ENCODE peak calls at places on chromosomes 11 and 22, in ten cellular contexts. One of them, this sample, is unnamed.

GRCh38 chr11:65014146-65014960 is at the start of gene ARL2:
- DNase-seq in fibroblast of the aortic adventitia: no peak
- DNase-seq in neural progenitor cell: no peak
- DNase-seq in PC-3: no peak
- DNase-seq in PC-9: no peak
- DNase-seq in fibroblast of mammary gland: peak; percentile 19
- DNase-seq in lower lobe of right lung: no peak
- DNase-seq in left ventricle myocardium inferior: no peak
- DNase-seq in stomach: peak; percentile 36
- DNase-seq in fibroblast of pulmonary artery: peak; percentile 21
- DNase-seq in this sample: no peak

GRCh38 chr11:288328-289144 is at the start of gene PGGHG:
- DNase-seq in lower lobe of right lung: peak; percentile 90
- DNase-seq in fibroblast of the aortic adventitia: no peak
- DNase-seq in PC-3: peak; percentile 41
- DNase-seq in neural progenitor cell: peak; percentile 74
- DNase-seq in fibroblast of mammary gland: no peak
- DNase-seq in fibroblast of pulmonary artery: peak; percentile 33
- DNase-seq in PC-9: no peak
- DNase-seq in stomach: peak; percentile 84
- DNase-seq in left ventricle myocardium inferior: peak; percentile 88
- DNase-seq in this sample: no peak

GRCh38 chr22:37281195-37281594 is 1.1 kb upstream of the CYTH4 start:
- DNase-seq in fibroblast of pulmonary artery: no peak
- DNase-seq in fibroblast of mammary gland: no peak
- DNase-seq in PC-3: no peak
- DNase-seq in left ventricle myocardium inferior: no peak
- DNase-seq in neural progenitor cell: no peak
- DNase-seq in stomach: no peak
- DNase-seq in fibroblast of the aortic adventitia: no peak
- DNase-seq in PC-9: no peak
- DNase-seq in lower lobe of right lung: no peak
- DNase-seq in this sample: no peak

GRCh38 chr11:35362571-35362980 is 56.8 kb downstream of the SLC1A2 start:
- DNase-seq in left ventricle myocardium inferior: no peak
- DNase-seq in stomach: no peak
- DNase-seq in PC-9: peak; percentile 90
- DNase-seq in fibroblast of mammary gland: peak; percentile 57
- DNase-seq in fibroblast of pulmonary artery: no peak
- DNase-seq in fibroblast of the aortic adventitia: peak; percentile 44
- DNase-seq in PC-3: peak; percentile 61
- DNase-seq in lower lobe of right lung: no peak
- DNase-seq in neural progenitor cell: no peak
- DNase-seq in this sample: no peak

GRCh38 chr11:74699615-74700396 is 31.4 kb downstream of the CHRDL2 start:
- DNase-seq in stomach: no peak
- DNase-seq in fibroblast of the aortic adventitia: no peak
- DNase-seq in lower lobe of right lung: no peak
- DNase-seq in neural progenitor cell: no peak
- DNase-seq in fibroblast of pulmonary artery: no peak
- DNase-seq in PC-3: no peak
- DNase-seq in left ventricle myocardium inferior: no peak
- DNase-seq in fibroblast of mammary gland: no peak
- DNase-seq in PC-9: no peak
- DNase-seq in this sample: no peak

GRCh38 chr11:66820381-66820780 is 22.9 kb upstream of the RCE1 start:
- DNase-seq in stomach: no peak
- DNase-seq in lower lobe of right lung: no peak
- DNase-seq in fibroblast of pulmonary artery: no peak
- DNase-seq in fibroblast of the aortic adventitia: no peak
- DNase-seq in neural progenitor cell: peak; percentile 16
- DNase-seq in PC-9: no peak
- DNase-seq in fibroblast of mammary gland: no peak
- DNase-seq in left ventricle myocardium inferior: no peak
- DNase-seq in PC-3: no peak
- DNase-seq in this sample: no peak

GRCh38 chr22:36373258-36373579 is 14.5 kb downstream of the MYH9 start:
- DNase-seq in fibroblast of mammary gland: no peak
- DNase-seq in left ventricle myocardium inferior: peak; percentile 60
- DNase-seq in fibroblast of the aortic adventitia: no peak
- DNase-seq in fibroblast of pulmonary artery: no peak
- DNase-seq in neural progenitor cell: no peak
- DNase-seq in PC-3: peak; percentile 58
- DNase-seq in PC-9: peak; percentile 90
- DNase-seq in lower lobe of right lung: peak; percentile 87
- DNase-seq in stomach: no peak
- DNase-seq in this sample: no peak

GRCh38 chr11:3126207-3126865 is 38.8 kb downstream of the OSBPL5 start:
- DNase-seq in fibroblast of mammary gland: no peak
- DNase-seq in lower lobe of right lung: peak; percentile 65
- DNase-seq in fibroblast of pulmonary artery: no peak
- DNase-seq in neural progenitor cell: no peak
- DNase-seq in fibroblast of the aortic adventitia: no peak
- DNase-seq in stomach: no peak
- DNase-seq in PC-9: no peak
- DNase-seq in left ventricle myocardium inferior: peak; percentile 49
- DNase-seq in PC-3: peak; percentile 90
- DNase-seq in this sample: no peak

GRCh38 chr11:13465909-13466371 is 2.9 kb upstream of the BTBD10 start:
- DNase-seq in neural progenitor cell: no peak
- DNase-seq in PC-3: peak; percentile 64
- DNase-seq in PC-9: peak; percentile 41
- DNase-seq in fibroblast of the aortic adventitia: peak; percentile 64
- DNase-seq in fibroblast of mammary gland: peak; percentile 61
- DNase-seq in fibroblast of pulmonary artery: peak; percentile 71
- DNase-seq in stomach: no peak
- DNase-seq in left ventricle myocardium inferior: no peak
- DNase-seq in lower lobe of right lung: no peak
- DNase-seq in this sample: peak; percentile 52

GRCh38 chr11:34027516-34028406 is 23.8 kb upstream of the CAPRIN1 start:
- DNase-seq in stomach: peak; percentile 66
- DNase-seq in fibroblast of the aortic adventitia: no peak
- DNase-seq in fibroblast of mammary gland: no peak
- DNase-seq in left ventricle myocardium inferior: no peak
- DNase-seq in lower lobe of right lung: no peak
- DNase-seq in fibroblast of pulmonary artery: no peak
- DNase-seq in PC-9: no peak
- DNase-seq in neural progenitor cell: no peak
- DNase-seq in PC-3: no peak
- DNase-seq in this sample: no peak

GRCh38 chr11:109853156-109853776 is 239.9 kb upstream of the ZC3H12C start:
- DNase-seq in lower lobe of right lung: no peak
- DNase-seq in fibroblast of the aortic adventitia: peak; percentile 92
- DNase-seq in stomach: no peak
- DNase-seq in fibroblast of pulmonary artery: peak; percentile 91
- DNase-seq in fibroblast of mammary gland: peak; percentile 87
- DNase-seq in left ventricle myocardium inferior: no peak
- DNase-seq in PC-9: peak; percentile 66
- DNase-seq in neural progenitor cell: peak; percentile 43
- DNase-seq in PC-3: peak; percentile 88
- DNase-seq in this sample: peak; percentile 88
- TF ChIP-seq CTCF in lower lobe of right lung: peak; percentile 45
- TF ChIP-seq CTCF in fibroblast of the aortic adventitia: peak; percentile 79
- TF ChIP-seq CTCF in stomach: peak; percentile 10
- TF ChIP-seq CTCF in fibroblast of pulmonary artery: peak; percentile 84
- TF ChIP-seq CTCF in fibroblast of mammary gland: peak; percentile 82
- TF ChIP-seq CTCF in left ventricle myocardium inferior: peak; percentile 44
- TF ChIP-seq CTCF in PC-9: peak; percentile 88
- TF ChIP-seq CTCF in neural progenitor cell: peak; percentile 77
- TF ChIP-seq CTCF in PC-3: peak; percentile 94
- TF ChIP-seq CTCF in this sample: peak; percentile 68

DNA sequence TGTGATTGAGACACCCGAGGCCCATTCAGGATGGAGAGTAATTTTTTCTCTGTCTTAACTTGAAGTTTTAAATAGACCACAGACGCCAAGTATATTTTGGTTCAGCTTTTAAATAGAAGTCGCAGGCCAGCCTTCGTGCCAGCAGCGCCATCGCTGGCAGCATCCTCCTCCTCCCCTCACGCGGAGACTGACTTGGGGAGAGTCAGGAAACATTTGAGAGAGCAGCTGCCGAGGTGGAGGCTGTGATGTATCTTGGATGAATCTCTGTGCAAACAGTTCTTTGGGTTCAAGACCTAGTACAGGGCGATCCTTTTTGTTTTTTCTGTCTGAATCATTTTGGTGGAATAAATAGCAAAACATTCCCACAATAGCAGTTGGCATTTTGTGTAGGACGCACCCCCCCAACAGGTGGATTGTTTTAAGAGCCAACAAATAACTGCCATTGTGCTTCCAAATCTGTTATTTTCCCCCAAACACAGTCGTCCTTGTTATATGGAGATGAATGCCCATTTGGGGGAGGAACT is 920 bp upstream of the DMC1 start:
- DNase-seq in fibroblast of mammary gland: peak; percentile 28
- DNase-seq in left ventricle myocardium inferior: peak; percentile 26
- DNase-seq in neural progenitor cell: peak; percentile 70
- DNase-seq in PC-9: no peak
- DNase-seq in fibroblast of pulmonary artery: peak; percentile 31
- DNase-seq in lower lobe of right lung: peak; percentile 51
- DNase-seq in fibroblast of the aortic adventitia: peak; percentile 47
- DNase-seq in stomach: peak; percentile 31
- DNase-seq in PC-3: peak; percentile 35
- DNase-seq in this sample: peak; percentile 21
- TF ChIP-seq CTCF in fibroblast of mammary gland: no peak
- TF ChIP-seq CTCF in left ventricle myocardium inferior: no peak
- TF ChIP-seq CTCF in neural progenitor cell: peak; percentile 29
- TF ChIP-seq CTCF in PC-9: no peak
- TF ChIP-seq CTCF in fibroblast of pulmonary artery: peak; percentile 9
- TF ChIP-seq CTCF in lower lobe of right lung: no peak
- TF ChIP-seq CTCF in fibroblast of the aortic adventitia: no peak
- TF ChIP-seq CTCF in stomach: no peak
- TF ChIP-seq CTCF in PC-3: peak; percentile 24
- TF ChIP-seq CTCF in this sample: peak; percentile 21

GRCh38 chr11:118260353-118260752 is 3.7 kb downstream of the MPZL2 start:
- DNase-seq in PC-9: peak; percentile 5
- DNase-seq in fibroblast of the aortic adventitia: no peak
- DNase-seq in fibroblast of pulmonary artery: no peak
- DNase-seq in neural progenitor cell: no peak
- DNase-seq in lower lobe of right lung: no peak
- DNase-seq in left ventricle myocardium inferior: no peak
- DNase-seq in fibroblast of mammary gland: no peak
- DNase-seq in PC-3: no peak
- DNase-seq in stomach: no peak
- DNase-seq in this sample: no peak

GRCh38 chr11:118263694-118264567 is at the start of gene MPZL2:
- DNase-seq in left ventricle myocardium inferior: peak; percentile 20
- DNase-seq in lower lobe of right lung: peak; percentile 76
- DNase-seq in PC-3: peak; percentile 95
- DNase-seq in PC-9: peak; percentile 94
- DNase-seq in fibroblast of the aortic adventitia: no peak
- DNase-seq in stomach: peak; percentile 85
- DNase-seq in neural progenitor cell: peak; percentile 63
- DNase-seq in fibroblast of mammary gland: no peak
- DNase-seq in fibroblast of pulmonary artery: no peak
- DNase-seq in this sample: no peak

GRCh38 chr11:118259138-118259537 is 5.0 kb downstream of the MPZL2 start:
- DNase-seq in neural progenitor cell: no peak
- DNase-seq in PC-3: no peak
- DNase-seq in PC-9: peak; percentile 8
- DNase-seq in fibroblast of the aortic adventitia: no peak
- DNase-seq in left ventricle myocardium inferior: no peak
- DNase-seq in stomach: no peak
- DNase-seq in lower lobe of right lung: no peak
- DNase-seq in fibroblast of pulmonary artery: no peak
- DNase-seq in fibroblast of mammary gland: no peak
- DNase-seq in this sample: no peak

GRCh38 chr11:118263109-118263508 is 988 bp downstream of the MPZL2 start:
- DNase-seq in lower lobe of right lung: no peak
- DNase-seq in fibroblast of pulmonary artery: no peak
- DNase-seq in left ventricle myocardium inferior: no peak
- DNase-seq in fibroblast of mammary gland: no peak
- DNase-seq in PC-3: no peak
- DNase-seq in PC-9: no peak
- DNase-seq in stomach: no peak
- DNase-seq in neural progenitor cell: no peak
- DNase-seq in fibroblast of the aortic adventitia: no peak
- DNase-seq in this sample: no peak

DNA sequence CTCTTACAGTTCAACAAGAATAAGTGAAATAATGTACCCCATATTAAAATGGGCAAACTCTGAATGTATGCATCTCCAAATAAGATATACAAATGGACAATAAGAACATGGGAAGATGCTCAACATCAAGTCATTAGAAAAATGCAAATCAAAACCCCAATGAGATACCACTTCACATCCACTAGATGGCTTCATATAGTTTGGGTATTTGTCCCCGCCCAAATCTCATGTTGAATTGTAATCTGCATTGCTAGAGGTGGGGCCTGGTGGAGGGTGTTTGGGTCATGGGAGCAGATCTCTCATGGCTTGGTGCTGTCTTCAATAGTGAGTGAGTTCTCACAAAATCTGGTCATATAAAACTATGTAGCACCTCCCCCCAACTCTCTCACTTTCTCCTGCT is 5.7 kb downstream of the MPZL2 start:
- DNase-seq in PC-9: peak; percentile 34
- DNase-seq in fibroblast of the aortic adventitia: no peak
- DNase-seq in stomach: no peak
- DNase-seq in PC-3: peak; percentile 50
- DNase-seq in neural progenitor cell: no peak
- DNase-seq in lower lobe of right lung: no peak
- DNase-seq in fibroblast of pulmonary artery: no peak
- DNase-seq in left ventricle myocardium inferior: no peak
- DNase-seq in fibroblast of mammary gland: peak; percentile 3
- DNase-seq in this sample: no peak
- TF ChIP-seq CTCF in PC-9: peak; percentile 60
- TF ChIP-seq CTCF in fibroblast of the aortic adventitia: peak; percentile 20
- TF ChIP-seq CTCF in stomach: no peak
- TF ChIP-seq CTCF in PC-3: peak; percentile 68
- TF ChIP-seq CTCF in neural progenitor cell: peak; percentile 22
- TF ChIP-seq CTCF in lower lobe of right lung: no peak
- TF ChIP-seq CTCF in fibroblast of pulmonary artery: peak; percentile 26
- TF ChIP-seq CTCF in left ventricle myocardium inferior: no peak
- TF ChIP-seq CTCF in fibroblast of mammary gland: peak; percentile 20
- TF ChIP-seq CTCF in this sample: peak; percentile 20

DNA sequence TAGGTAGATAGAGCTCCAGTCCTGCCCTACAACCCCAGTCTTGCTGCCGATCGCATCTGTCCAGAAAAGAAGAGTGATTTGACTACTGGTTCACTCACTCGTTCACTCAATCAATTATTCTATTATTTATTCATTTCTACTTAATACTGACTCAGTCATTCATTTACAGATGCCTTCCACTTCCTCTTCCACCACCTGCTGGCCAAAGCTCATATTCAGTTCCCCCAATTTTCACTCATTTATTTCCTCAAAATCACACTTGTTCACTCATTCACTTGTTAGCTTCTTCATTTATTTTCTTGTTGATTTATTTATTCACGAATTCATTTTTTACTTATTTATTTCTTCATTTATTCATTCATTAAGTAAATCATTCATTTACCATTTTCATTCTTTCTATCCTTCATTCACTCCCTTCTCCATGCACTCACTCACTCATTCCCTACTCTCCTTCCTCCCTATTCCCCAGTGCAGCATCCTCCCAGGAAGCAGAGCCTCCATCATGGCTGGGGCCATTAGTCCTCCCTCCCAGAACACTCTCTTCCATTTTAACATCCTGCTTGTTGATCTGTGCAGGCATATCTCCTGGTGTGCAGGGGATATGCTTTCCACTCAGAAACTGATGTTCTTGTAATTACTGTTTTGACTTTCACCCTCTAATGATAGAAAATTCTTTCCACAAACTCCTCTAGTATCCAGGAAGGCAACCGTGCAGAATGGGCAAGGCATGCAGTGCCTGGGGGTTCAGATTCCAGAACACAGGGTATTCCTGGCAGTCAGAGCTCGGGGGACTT is 281.0 kb downstream of the TENM4 start:
- DNase-seq in fibroblast of pulmonary artery: peak; percentile 13
- DNase-seq in neural progenitor cell: no peak
- DNase-seq in left ventricle myocardium inferior: no peak
- DNase-seq in PC-9: no peak
- DNase-seq in fibroblast of the aortic adventitia: peak; percentile 13
- DNase-seq in lower lobe of right lung: no peak
- DNase-seq in PC-3: no peak
- DNase-seq in fibroblast of mammary gland: no peak
- DNase-seq in stomach: no peak
- DNase-seq in this sample: no peak
- TF ChIP-seq CTCF in fibroblast of pulmonary artery: peak; percentile 32
- TF ChIP-seq CTCF in neural progenitor cell: peak; percentile 31
- TF ChIP-seq CTCF in left ventricle myocardium inferior: no peak
- TF ChIP-seq CTCF in PC-9: no peak
- TF ChIP-seq CTCF in fibroblast of the aortic adventitia: peak; percentile 40
- TF ChIP-seq CTCF in lower lobe of right lung: no peak
- TF ChIP-seq CTCF in PC-3: peak; percentile 69
- TF ChIP-seq CTCF in fibroblast of mammary gland: peak; percentile 31
- TF ChIP-seq CTCF in stomach: no peak
- TF ChIP-seq CTCF in this sample: peak; percentile 18